ENCODE peak calls at places on chromosome 2, in eight cellular contexts. B, N, P, S, Y, L, A and O are unnamed samples.

GRCh38 chr2:73069855-73070650 is 1.5 kb downstream of the SFXN5 start:
- DNase-seq in B (no peak), N (no peak), P (no peak), S (no peak), Y (no peak), L (no peak), A (no peak), O (no peak)

GRCh38 chr2:49241506-49241905 is 87.2 kb upstream of the FSHR start:
- DNase-seq in B (no peak), N (no peak), P (no peak), S (no peak), Y (no peak), L (no peak), A (no peak), O (no peak)

GRCh38 chr2:73842739-73843019 is 13.9 kb downstream of the STAMBP start:
- DNase-seq in B (no peak), N (no peak), P (no peak), S (no peak), Y (no peak), L (no peak), A (no peak), O (no peak)

GRCh38 chr2:214006601-214007000 is 404.3 kb upstream of the VWC2L start:
- DNase-seq in B (no peak), N (no peak), P (no peak), S (no peak), Y (no peak), L (no peak), A (no peak), O (no peak)

GRCh38 chr2:222734690-222735014 is 63.2 kb downstream of the MOGAT1 start:
- DNase-seq in B (peak; percentile 45), N (no peak), P (no peak), S (no peak), Y (no peak), L (no peak), A (no peak), O (no peak)

GRCh38 chr2:65488527-65488926 is 56.1 kb upstream of the SPRED2 start:
- DNase-seq in B (no peak), N (no peak), P (no peak), S (no peak), Y (no peak), L (no peak), A (no peak), O (no peak)

GRCh38 chr2:85888020-85888744 is 608 bp downstream of the ST3GAL5 start:
- DNase-seq in B (peak; percentile 27), N (peak; percentile 29), P (peak; percentile 83), S (peak; percentile 56), Y (peak; percentile 64), L (no peak), A (peak; percentile 32), O (no peak)

GRCh38 chr2:55159037-55159651 is 72.9 kb downstream of the CLHC1 start:
- DNase-seq in B (peak; percentile 48), N (no peak), P (no peak), S (no peak), Y (peak; percentile 68), L (no peak), A (no peak), O (no peak)

GRCh38 chr2:182358601-182359000 is 68.2 kb downstream of the PDE1A start:
- DNase-seq in B (no peak), N (no peak), P (no peak), S (no peak), Y (no peak), L (no peak), A (no peak), O (no peak)

GRCh38 chr2:79016315-79016714 is 9.2 kb upstream of the REG3G start:
- DNase-seq in B (no peak), N (no peak), P (no peak), S (no peak), Y (no peak), L (no peak), A (no peak), O (no peak)

GRCh38 chr2:120175000-120175581 is 48.1 kb downstream of the TMEM185B start:
- DNase-seq in B (peak; percentile 53), N (no peak), P (no peak), S (peak; percentile 73), Y (no peak), L (peak; percentile 11), A (peak; percentile 30), O (peak; percentile 17)

GRCh38 chr2:226795281-226796011 is 4.2 kb downstream of the IRS1 start:
- DNase-seq in B (no peak), N (no peak), P (no peak), S (no peak), Y (peak; percentile 76), L (no peak), A (no peak), O (no peak)

GRCh38 chr2:96114546-96114902 is 1.8 kb downstream of the ADRA2B start:
- DNase-seq in B (no peak), N (no peak), P (no peak), S (no peak), Y (no peak), L (no peak), A (no peak), O (no peak)

GRCh38 chr2:105796131-105796638 is 51.5 kb downstream of the NCK2 start:
- DNase-seq in B (no peak), N (no peak), P (no peak), S (no peak), Y (no peak), L (no peak), A (no peak), O (no peak)

GRCh38 chr2:198054299-198054698 is 249.9 kb downstream of the PLCL1 start:
- DNase-seq in B (peak; percentile 37), N (peak; percentile 13), P (no peak), S (peak; percentile 53), Y (no peak), L (no peak), A (peak; percentile 20), O (no peak)

GRCh38 chr2:55616509-55617159 is 788 bp downstream of the PPP4R3B start:
- DNase-seq in B (peak; percentile 34), N (peak; percentile 37), P (no peak), S (peak; percentile 46), Y (no peak), L (no peak), A (peak; percentile 33), O (peak; percentile 18)

GRCh38 chr2:37561615-37562569 is 109.5 kb downstream of the CDC42EP3 start:
- DNase-seq in B (peak; percentile 18), N (no peak), P (no peak), S (no peak), Y (no peak), L (no peak), A (no peak), O (no peak)

GRCh38 chr2:25417715-25418369 is 76.1 kb upstream of the DNMT3A start:
- DNase-seq in B (peak; percentile 57), N (no peak), P (no peak), S (no peak), Y (no peak), L (no peak), A (no peak), O (no peak)

GRCh38 chr2:98311771-98312545 is 34.3 kb upstream of the CNGA3 start:
- DNase-seq in B (no peak), N (no peak), P (no peak), S (no peak), Y (no peak), L (no peak), A (no peak), O (no peak)

GRCh38 chr2:203583696-203584095 is 48.6 kb upstream of the RAPH1 start:
- DNase-seq in B (peak; percentile 24), N (peak; percentile 19), P (no peak), S (no peak), Y (no peak), L (no peak), A (no peak), O (no peak)

GRCh38 chr2:128422571-128422970 is 103.9 kb upstream of the HS6ST1 start:
- DNase-seq in B (no peak), N (peak; percentile 1), P (no peak), S (no peak), Y (no peak), L (no peak), A (peak; percentile 4), O (no peak)

GRCh38 chr2:202030676-202031075 is 3.0 kb upstream of the FZD7 start:
- DNase-seq in B (no peak), N (no peak), P (no peak), S (no peak), Y (no peak), L (no peak), A (no peak), O (no peak)

GRCh38 chr2:122543815-122544214 is 788.4 kb downstream of the TSN start:
- DNase-seq in B (no peak), N (no peak), P (no peak), S (no peak), Y (no peak), L (no peak), A (no peak), O (no peak)

GRCh38 chr2:26614205-26615128 is 26.7 kb downstream of the CIB4 start:
- DNase-seq in B (no peak), N (no peak), P (no peak), S (no peak), Y (no peak), L (no peak), A (no peak), O (no peak)